ENCODE peak calls at places on chromosomes 11 and 22, in nine cellular contexts. One of them, this sample, is unnamed. For H3K27me3, the result is how much of the 10 kb centered on the place peaks cover.

GRCh38 chr11:35419713-35420333 is 465 bp upstream of the SLC1A2 start:
- DNase-seq in cardiac muscle cell: peak
- DNase-seq in CD8-positive, alpha-beta T cell: no peak
- DNase-seq in dorsolateral prefrontal cortex: no peak
- DNase-seq in colonic mucosa: no peak
- DNase-seq in gastrocnemius medialis: no peak
- DNase-seq in AG04450: no peak
- DNase-seq in left ventricle myocardium inferior: peak
- DNase-seq in left lung: no peak
- DNase-seq in this sample: no peak

GRCh38 chr11:29280452-29280851 is 736.4 kb downstream of the KCNA4 start:
- DNase-seq in cardiac muscle cell: no peak
- DNase-seq in CD8-positive, alpha-beta T cell: no peak
- DNase-seq in dorsolateral prefrontal cortex: no peak
- DNase-seq in colonic mucosa: no peak
- DNase-seq in gastrocnemius medialis: no peak
- DNase-seq in AG04450: no peak
- DNase-seq in left ventricle myocardium inferior: no peak
- DNase-seq in left lung: no peak
- DNase-seq in this sample: no peak

GRCh38 chr11:36431429-36432092 is 78.5 kb downstream of the TRAF6 start:
- DNase-seq in cardiac muscle cell: peak
- DNase-seq in CD8-positive, alpha-beta T cell: no peak
- DNase-seq in dorsolateral prefrontal cortex: no peak
- DNase-seq in colonic mucosa: no peak
- DNase-seq in gastrocnemius medialis: no peak
- DNase-seq in AG04450: peak
- DNase-seq in left ventricle myocardium inferior: peak
- DNase-seq in left lung: peak
- DNase-seq in this sample: no peak

GRCh38 chr22:46050916-46051614 is 74.1 kb upstream of the WNT7B start:
- DNase-seq in cardiac muscle cell: no peak
- DNase-seq in CD8-positive, alpha-beta T cell: no peak
- DNase-seq in dorsolateral prefrontal cortex: peak
- DNase-seq in colonic mucosa: no peak
- DNase-seq in gastrocnemius medialis: peak
- DNase-seq in AG04450: no peak
- DNase-seq in left ventricle myocardium inferior: peak
- DNase-seq in left lung: peak
- DNase-seq in this sample: peak

GRCh38 chr22:19843107-19843856 is 11.4 kb downstream of the GNB1L start:
- DNase-seq in cardiac muscle cell: no peak
- DNase-seq in CD8-positive, alpha-beta T cell: no peak
- DNase-seq in dorsolateral prefrontal cortex: no peak
- DNase-seq in colonic mucosa: peak
- DNase-seq in gastrocnemius medialis: no peak
- DNase-seq in AG04450: no peak
- DNase-seq in left ventricle myocardium inferior: no peak
- DNase-seq in left lung: no peak
- DNase-seq in this sample: no peak

GRCh38 chr22:31995046-31995445 is 48.0 kb upstream of the SLC5A1 start:
- DNase-seq in cardiac muscle cell: no peak
- DNase-seq in CD8-positive, alpha-beta T cell: no peak
- DNase-seq in dorsolateral prefrontal cortex: no peak
- DNase-seq in colonic mucosa: no peak
- DNase-seq in gastrocnemius medialis: no peak
- DNase-seq in AG04450: no peak
- DNase-seq in left ventricle myocardium inferior: no peak
- DNase-seq in left lung: no peak
- DNase-seq in this sample: no peak

GRCh38 chr11:109972939-109973338 is 120.3 kb upstream of the ZC3H12C start:
- DNase-seq in cardiac muscle cell: no peak
- DNase-seq in CD8-positive, alpha-beta T cell: no peak
- DNase-seq in dorsolateral prefrontal cortex: no peak
- DNase-seq in colonic mucosa: no peak
- DNase-seq in gastrocnemius medialis: no peak
- DNase-seq in AG04450: no peak
- DNase-seq in left ventricle myocardium inferior: no peak
- DNase-seq in left lung: no peak
- DNase-seq in this sample: no peak

GRCh38 chr11:57787205-57787604 is 25.6 kb downstream of the CTNND1 start:
- DNase-seq in cardiac muscle cell: no peak
- DNase-seq in CD8-positive, alpha-beta T cell: no peak
- DNase-seq in dorsolateral prefrontal cortex: no peak
- DNase-seq in colonic mucosa: no peak
- DNase-seq in gastrocnemius medialis: no peak
- DNase-seq in AG04450: no peak
- DNase-seq in left ventricle myocardium inferior: no peak
- DNase-seq in left lung: no peak
- DNase-seq in this sample: no peak

GRCh38 chr11:16611395-16612233 is 126.8 kb upstream of the C11orf58 start:
- DNase-seq in cardiac muscle cell: no peak
- DNase-seq in CD8-positive, alpha-beta T cell: no peak
- DNase-seq in dorsolateral prefrontal cortex: no peak
- DNase-seq in colonic mucosa: no peak
- DNase-seq in gastrocnemius medialis: no peak
- DNase-seq in AG04450: no peak
- DNase-seq in left ventricle myocardium inferior: no peak
- DNase-seq in left lung: no peak
- DNase-seq in this sample: no peak

GRCh38 chr22:31044262-31044861 is 36.8 kb upstream of the SMTN start:
- DNase-seq in cardiac muscle cell: peak
- DNase-seq in CD8-positive, alpha-beta T cell: no peak
- DNase-seq in dorsolateral prefrontal cortex: no peak
- DNase-seq in colonic mucosa: peak
- DNase-seq in gastrocnemius medialis: peak
- DNase-seq in AG04450: peak
- DNase-seq in left ventricle myocardium inferior: peak
- DNase-seq in left lung: peak
- DNase-seq in this sample: peak

GRCh38 chr22:48532986-48533385 is 1294.7 kb downstream of the BRD1 start:
- DNase-seq in cardiac muscle cell: no peak
- DNase-seq in CD8-positive, alpha-beta T cell: no peak
- DNase-seq in dorsolateral prefrontal cortex: no peak
- DNase-seq in colonic mucosa: no peak
- DNase-seq in gastrocnemius medialis: no peak
- DNase-seq in AG04450: no peak
- DNase-seq in left ventricle myocardium inferior: no peak
- DNase-seq in left lung: no peak
- DNase-seq in this sample: no peak

GRCh38 chr22:48531721-48532435 is 1295.8 kb downstream of the BRD1 start:
- DNase-seq in cardiac muscle cell: no peak
- DNase-seq in CD8-positive, alpha-beta T cell: no peak
- DNase-seq in dorsolateral prefrontal cortex: peak
- DNase-seq in colonic mucosa: no peak
- DNase-seq in gastrocnemius medialis: no peak
- DNase-seq in AG04450: no peak
- DNase-seq in left ventricle myocardium inferior: no peak
- DNase-seq in left lung: no peak
- DNase-seq in this sample: no peak

GRCh38 chr22:48531108-48531507 is 1296.6 kb downstream of the BRD1 start:
- DNase-seq in cardiac muscle cell: no peak
- DNase-seq in CD8-positive, alpha-beta T cell: no peak
- DNase-seq in dorsolateral prefrontal cortex: no peak
- DNase-seq in colonic mucosa: no peak
- DNase-seq in gastrocnemius medialis: no peak
- DNase-seq in AG04450: no peak
- DNase-seq in left ventricle myocardium inferior: no peak
- DNase-seq in left lung: no peak
- DNase-seq in this sample: no peak

GRCh38 chr22:48528221-48528915 is 1299.3 kb downstream of the BRD1 start:
- DNase-seq in cardiac muscle cell: no peak
- DNase-seq in CD8-positive, alpha-beta T cell: no peak
- DNase-seq in dorsolateral prefrontal cortex: no peak
- DNase-seq in colonic mucosa: no peak
- DNase-seq in gastrocnemius medialis: no peak
- DNase-seq in AG04450: no peak
- DNase-seq in left ventricle myocardium inferior: no peak
- DNase-seq in left lung: no peak
- DNase-seq in this sample: no peak

GRCh38 chr22:48530666-48531065 is 1297.0 kb downstream of the BRD1 start:
- DNase-seq in cardiac muscle cell: no peak
- DNase-seq in CD8-positive, alpha-beta T cell: no peak
- DNase-seq in dorsolateral prefrontal cortex: no peak
- DNase-seq in colonic mucosa: no peak
- DNase-seq in gastrocnemius medialis: no peak
- DNase-seq in AG04450: no peak
- DNase-seq in left ventricle myocardium inferior: no peak
- DNase-seq in left lung: no peak
- DNase-seq in this sample: no peak
- H3K27me3 ChIP-seq in cardiac muscle cell: under half
- H3K27me3 ChIP-seq in CD8-positive, alpha-beta T cell: under half
- H3K27me3 ChIP-seq in dorsolateral prefrontal cortex: under half
- H3K27me3 ChIP-seq in colonic mucosa: under half
- H3K27me3 ChIP-seq in gastrocnemius medialis: under half
- H3K27me3 ChIP-seq in AG04450: under half
- H3K27me3 ChIP-seq in left ventricle myocardium inferior: half or more
- H3K27me3 ChIP-seq in left lung: under half
- H3K27me3 ChIP-seq in this sample: under half

GRCh38 chr11:63244862-63245261 is 1.5 kb upstream of the SLC22A25 start:
- DNase-seq in cardiac muscle cell: no peak
- DNase-seq in CD8-positive, alpha-beta T cell: no peak
- DNase-seq in dorsolateral prefrontal cortex: no peak
- DNase-seq in colonic mucosa: no peak
- DNase-seq in gastrocnemius medialis: no peak
- DNase-seq in AG04450: no peak
- DNase-seq in left ventricle myocardium inferior: no peak
- DNase-seq in left lung: no peak
- DNase-seq in this sample: no peak

GRCh38 chr11:63242089-63242762 is 1.2 kb downstream of the SLC22A25 start:
- DNase-seq in cardiac muscle cell: no peak
- DNase-seq in CD8-positive, alpha-beta T cell: no peak
- DNase-seq in dorsolateral prefrontal cortex: no peak
- DNase-seq in colonic mucosa: no peak
- DNase-seq in gastrocnemius medialis: no peak
- DNase-seq in AG04450: no peak
- DNase-seq in left ventricle myocardium inferior: no peak
- DNase-seq in left lung: no peak
- DNase-seq in this sample: no peak

GRCh38 chr11:63243533-63243932 is at the start of gene SLC22A25:
- DNase-seq in cardiac muscle cell: peak
- DNase-seq in CD8-positive, alpha-beta T cell: no peak
- DNase-seq in dorsolateral prefrontal cortex: no peak
- DNase-seq in colonic mucosa: no peak
- DNase-seq in gastrocnemius medialis: no peak
- DNase-seq in AG04450: no peak
- DNase-seq in left ventricle myocardium inferior: no peak
- DNase-seq in left lung: no peak
- DNase-seq in this sample: no peak

GRCh38 chr11:63248966-63249365 is 5.6 kb upstream of the SLC22A25 start:
- DNase-seq in cardiac muscle cell: no peak
- DNase-seq in CD8-positive, alpha-beta T cell: no peak
- DNase-seq in dorsolateral prefrontal cortex: no peak
- DNase-seq in colonic mucosa: no peak
- DNase-seq in gastrocnemius medialis: no peak
- DNase-seq in AG04450: no peak
- DNase-seq in left ventricle myocardium inferior: no peak
- DNase-seq in left lung: no peak
- DNase-seq in this sample: no peak

GRCh38 chr11:63246045-63246444 is 2.6 kb upstream of the SLC22A25 start:
- DNase-seq in cardiac muscle cell: no peak
- DNase-seq in CD8-positive, alpha-beta T cell: no peak
- DNase-seq in dorsolateral prefrontal cortex: no peak
- DNase-seq in colonic mucosa: no peak
- DNase-seq in gastrocnemius medialis: no peak
- DNase-seq in AG04450: no peak
- DNase-seq in left ventricle myocardium inferior: no peak
- DNase-seq in left lung: no peak
- DNase-seq in this sample: no peak
- H3K27me3 ChIP-seq in cardiac muscle cell: under half
- H3K27me3 ChIP-seq in CD8-positive, alpha-beta T cell: under half
- H3K27me3 ChIP-seq in dorsolateral prefrontal cortex: under half
- H3K27me3 ChIP-seq in colonic mucosa: under half
- H3K27me3 ChIP-seq in gastrocnemius medialis: under half
- H3K27me3 ChIP-seq in AG04450: under half
- H3K27me3 ChIP-seq in left ventricle myocardium inferior: under half
- H3K27me3 ChIP-seq in left lung: under half
- H3K27me3 ChIP-seq in this sample: under half

GRCh38 chr22:39662677-39663034 is 92.1 kb downstream of the CACNA1I start:
- DNase-seq in cardiac muscle cell: no peak
- DNase-seq in CD8-positive, alpha-beta T cell: no peak
- DNase-seq in dorsolateral prefrontal cortex: no peak
- DNase-seq in colonic mucosa: no peak
- DNase-seq in gastrocnemius medialis: no peak
- DNase-seq in AG04450: no peak
- DNase-seq in left ventricle myocardium inferior: no peak
- DNase-seq in left lung: no peak
- DNase-seq in this sample: no peak

GRCh38 chr22:39664485-39665200 is 94.1 kb downstream of the CACNA1I start:
- DNase-seq in cardiac muscle cell: no peak
- DNase-seq in CD8-positive, alpha-beta T cell: peak
- DNase-seq in dorsolateral prefrontal cortex: no peak
- DNase-seq in colonic mucosa: peak
- DNase-seq in gastrocnemius medialis: no peak
- DNase-seq in AG04450: no peak
- DNase-seq in left ventricle myocardium inferior: no peak
- DNase-seq in left lung: no peak
- DNase-seq in this sample: no peak

GRCh38 chr22:39665229-39665628 is 94.7 kb downstream of the CACNA1I start:
- DNase-seq in cardiac muscle cell: no peak
- DNase-seq in CD8-positive, alpha-beta T cell: no peak
- DNase-seq in dorsolateral prefrontal cortex: no peak
- DNase-seq in colonic mucosa: no peak
- DNase-seq in gastrocnemius medialis: no peak
- DNase-seq in AG04450: no peak
- DNase-seq in left ventricle myocardium inferior: no peak
- DNase-seq in left lung: no peak
- DNase-seq in this sample: no peak

GRCh38 chr22:39661842-39662676 is 91.5 kb downstream of the CACNA1I start:
- DNase-seq in cardiac muscle cell: no peak
- DNase-seq in CD8-positive, alpha-beta T cell: peak
- DNase-seq in dorsolateral prefrontal cortex: no peak
- DNase-seq in colonic mucosa: peak
- DNase-seq in gastrocnemius medialis: no peak
- DNase-seq in AG04450: no peak
- DNase-seq in left ventricle myocardium inferior: no peak
- DNase-seq in left lung: no peak
- DNase-seq in this sample: no peak

DNA sequence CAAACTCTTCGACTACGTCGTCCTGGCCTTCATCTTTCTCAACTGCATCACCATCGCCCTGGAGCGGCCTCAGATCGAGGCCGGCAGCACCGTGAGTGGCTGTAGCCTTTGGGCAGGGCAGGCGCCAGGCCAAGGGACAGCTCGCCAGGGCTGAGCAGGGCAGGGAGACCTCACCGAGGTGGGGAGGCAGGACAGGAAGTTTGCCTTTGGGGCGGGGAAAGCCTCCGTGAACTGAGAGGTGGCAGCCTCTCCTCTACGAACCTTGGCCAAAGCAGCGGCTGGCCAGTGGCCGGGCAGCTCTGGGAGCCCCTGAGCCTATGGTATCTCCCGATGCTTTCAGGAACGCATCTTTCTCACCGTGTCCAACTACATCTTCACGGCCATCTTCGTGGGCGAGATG is 93.2 kb downstream of the CACNA1I start:
- DNase-seq in cardiac muscle cell: no peak
- DNase-seq in CD8-positive, alpha-beta T cell: no peak
- DNase-seq in dorsolateral prefrontal cortex: no peak
- DNase-seq in colonic mucosa: peak
- DNase-seq in gastrocnemius medialis: no peak
- DNase-seq in AG04450: no peak
- DNase-seq in left ventricle myocardium inferior: no peak
- DNase-seq in left lung: no peak
- DNase-seq in this sample: no peak
- H3K27me3 ChIP-seq in cardiac muscle cell: under half
- H3K27me3 ChIP-seq in CD8-positive, alpha-beta T cell: under half
- H3K27me3 ChIP-seq in dorsolateral prefrontal cortex: under half
- H3K27me3 ChIP-seq in colonic mucosa: under half
- H3K27me3 ChIP-seq in gastrocnemius medialis: half or more
- H3K27me3 ChIP-seq in AG04450: half or more
- H3K27me3 ChIP-seq in left ventricle myocardium inferior: half or more
- H3K27me3 ChIP-seq in left lung: half or more
- H3K27me3 ChIP-seq in this sample: under half

GRCh38 chr11:117511981-117512448 is 184.4 kb downstream of the CEP164 start:
- DNase-seq in cardiac muscle cell: no peak
- DNase-seq in CD8-positive, alpha-beta T cell: no peak
- DNase-seq in dorsolateral prefrontal cortex: no peak
- DNase-seq in colonic mucosa: peak
- DNase-seq in gastrocnemius medialis: no peak
- DNase-seq in AG04450: no peak
- DNase-seq in left ventricle myocardium inferior: no peak
- DNase-seq in left lung: no peak
- DNase-seq in this sample: no peak
- H3K27me3 ChIP-seq in cardiac muscle cell: under half
- H3K27me3 ChIP-seq in CD8-positive, alpha-beta T cell: under half
- H3K27me3 ChIP-seq in dorsolateral prefrontal cortex: under half
- H3K27me3 ChIP-seq in colonic mucosa: under half
- H3K27me3 ChIP-seq in gastrocnemius medialis: under half
- H3K27me3 ChIP-seq in AG04450: under half
- H3K27me3 ChIP-seq in left ventricle myocardium inferior: under half
- H3K27me3 ChIP-seq in left lung: under half
- H3K27me3 ChIP-seq in this sample: under half